ENCODE peak calls at places on chromosomes 4 and X, in four cellular contexts. I, W, J and T are unnamed samples.

GRCh38 chr4:69467797-69468196 is 27.9 kb downstream of the UGT2B4 start:
- DNase-seq in I (no peak), J (no peak), W (no peak), T (no peak)

GRCh38 chr4:37662861-37663390 is 23.2 kb downstream of the RELL1 start:
- DNase-seq in I (no peak), J (no peak), W (no peak), T (no peak)

GRCh38 chr4:83083925-83084475 is 30.5 kb downstream of the PLAC8 start:
- DNase-seq in W (no peak), J (peak; percentile 34), I (no peak), T (no peak)

GRCh38 chr4:153267013-153267412 is 62.8 kb downstream of the TRIM2 start:
- DNase-seq in W (peak; percentile 29), I (no peak), J (no peak), T (no peak)

GRCh38 chrX:39519213-39519544 is 578.6 kb downstream of the BCOR start:
- DNase-seq in W (no peak), I (peak; percentile 45), J (no peak), T (no peak)

GRCh38 chr4:62528874-62529273 is 1328.7 kb downstream of the ADGRL3 start:
- DNase-seq in W (no peak), J (no peak), I (no peak), T (no peak)

GRCh38 chr4:185068837-185069236 is 50.5 kb downstream of the HELT start:
- DNase-seq in I (no peak), J (no peak), W (no peak), T (no peak)

GRCh38 chr4:8830056-8830455 is 41.6 kb downstream of the HMX1 start:
- DNase-seq in W (no peak), I (peak; percentile 23), J (no peak), T (no peak)

GRCh38 chr4:105666693-105667092 is 41.8 kb downstream of the INTS12 start:
- DNase-seq in I (no peak), J (peak; percentile 59), W (no peak), T (peak; percentile 5)

GRCh38 chr4:27082786-27083185 is 222.1 kb downstream of the STIM2 start:
- DNase-seq in J (no peak), I (no peak), W (no peak), T (no peak)

GRCh38 chr4:26022346-26022891 is 108.4 kb downstream of the SMIM20 start:
- DNase-seq in I (no peak), J (no peak), W (peak; percentile 26), T (peak; percentile 43)

GRCh38 chrX:2596050-2596449 is 95.0 kb upstream of the CD99 start:
- DNase-seq in W (no peak), J (no peak), I (no peak), T (no peak)

GRCh38 chrX:24553016-24553415 is 87.9 kb downstream of the PDK3 start:
- DNase-seq in J (no peak), W (no peak), I (no peak), T (no peak)

GRCh38 chr4:173168396-173169177 is at the start of gene GALNT7:
- DNase-seq in J (peak; percentile 59), I (peak; percentile 92), W (no peak), T (no peak)

GRCh38 chrX:12237771-12238170 is 99.5 kb downstream of the FRMPD4 start:
- DNase-seq in J (no peak), I (no peak), W (no peak), T (no peak)

GRCh38 chrX:48695925-48696300 is 621 bp upstream of the SUV39H1 start:
- DNase-seq in J (peak; percentile 44), I (peak; percentile 55), W (no peak), T (no peak)

GRCh38 chrX:48696301-48697181 is at the start of gene SUV39H1:
- DNase-seq in W (peak; percentile 56), J (peak; percentile 85), I (peak; percentile 93), T (peak; percentile 58)

GRCh38 chrX:48695524-48695875 is 1.0 kb upstream of the SUV39H1 start:
- DNase-seq in W (no peak), I (no peak), J (peak; percentile 46), T (no peak)

GRCh38 chrX:48697182-48697727 is 721 bp downstream of the SUV39H1 start:
- DNase-seq in J (no peak), I (no peak), W (no peak), T (no peak)

GRCh38 chrX:48694776-48695523 is 1.6 kb upstream of the SUV39H1 start:
- DNase-seq in W (no peak), J (no peak), I (no peak), T (no peak)
- H3K4me3 ChIP-seq in W (no peak overlapping the region), J (no peak overlapping the region), I (no peak overlapping the region), T (no peak overlapping the region)

DNA sequence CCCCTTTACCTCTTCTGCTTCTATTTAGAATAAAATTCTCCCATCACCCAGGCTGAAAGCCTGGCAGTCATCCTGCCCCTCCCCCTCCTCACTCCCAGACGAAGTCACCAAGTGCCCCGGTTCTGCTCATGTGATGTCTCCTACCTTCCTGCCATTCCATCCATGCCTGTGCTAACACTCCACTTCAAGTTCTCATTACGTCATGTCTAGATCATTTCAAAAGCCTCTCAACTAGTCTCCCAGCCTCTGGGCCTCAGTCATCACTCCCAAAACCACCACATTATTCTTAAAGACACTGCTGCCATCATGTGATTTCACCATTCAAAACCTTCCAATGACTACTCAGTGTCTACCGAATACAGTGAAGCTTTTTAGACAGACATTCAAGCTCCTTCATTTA is 17.2 kb upstream of the HOPX start:
- DNase-seq in I (no peak), J (peak; percentile 95), W (peak; percentile 8), T (peak; percentile 20)
- H3K4me3 ChIP-seq in I (no peak overlapping the region), J (no peak overlapping the region), W (no peak overlapping the region), T (no peak overlapping the region)

GRCh38 chr4:165398570-165398969 is 19.8 kb downstream of the CPE start:
- DNase-seq in I (peak; percentile 59), J (no peak), W (no peak), T (no peak)
- H3K4me3 ChIP-seq in I (no peak overlapping the region), J (no peak overlapping the region), W (no peak overlapping the region), T (no peak overlapping the region)

DNA sequence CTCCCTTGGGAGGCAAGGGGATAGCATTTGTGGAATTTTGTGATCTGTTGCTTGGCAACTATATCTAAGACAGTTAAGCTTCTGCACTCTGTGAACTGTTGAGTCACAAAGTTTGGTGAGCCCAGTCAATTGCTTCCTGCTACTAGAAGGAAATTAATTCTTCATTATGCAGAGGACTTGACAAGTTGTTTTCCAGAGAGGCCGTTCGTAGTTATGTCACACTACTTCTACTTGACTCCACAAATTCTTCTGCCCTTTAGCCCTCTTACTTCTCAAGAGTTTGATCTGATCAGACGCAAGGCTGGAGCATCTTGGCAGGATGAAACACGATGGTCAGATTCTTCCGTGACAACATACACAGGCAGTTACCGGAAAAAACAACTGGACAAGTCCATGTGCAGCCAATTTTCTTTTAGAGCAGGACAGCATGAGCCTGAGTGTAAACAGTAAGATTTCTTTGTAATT is at the start of gene C4orf51:
- DNase-seq in J (no peak), W (peak; percentile 4), I (no peak), T (peak; percentile 15)
- H3K4me3 ChIP-seq in J (no peak within 1 kb of the TSS), W (no peak within 1 kb of the TSS), I (no peak within 1 kb of the TSS), T (no peak within 1 kb of the TSS)

GRCh38 chr4:118034061-118034785 is at the start of gene NDST3:
- DNase-seq in I (peak; percentile 81), J (peak; percentile 57), W (no peak), T (peak; percentile 2)

GRCh38 chr4:118033148-118034060 is 882 bp upstream of the NDST3 start:
- DNase-seq in W (no peak), J (peak; percentile 66), I (peak; percentile 87), T (peak; percentile 4)

GRCh38 chr4:118035309-118035708 is 1.0 kb downstream of the NDST3 start:
- DNase-seq in I (no peak), J (no peak), W (no peak), T (no peak)

GRCh38 chr4:118036336-118036735 is 2.0 kb downstream of the NDST3 start:
- DNase-seq in J (peak; percentile 18), W (no peak), I (no peak), T (no peak)

DNA sequence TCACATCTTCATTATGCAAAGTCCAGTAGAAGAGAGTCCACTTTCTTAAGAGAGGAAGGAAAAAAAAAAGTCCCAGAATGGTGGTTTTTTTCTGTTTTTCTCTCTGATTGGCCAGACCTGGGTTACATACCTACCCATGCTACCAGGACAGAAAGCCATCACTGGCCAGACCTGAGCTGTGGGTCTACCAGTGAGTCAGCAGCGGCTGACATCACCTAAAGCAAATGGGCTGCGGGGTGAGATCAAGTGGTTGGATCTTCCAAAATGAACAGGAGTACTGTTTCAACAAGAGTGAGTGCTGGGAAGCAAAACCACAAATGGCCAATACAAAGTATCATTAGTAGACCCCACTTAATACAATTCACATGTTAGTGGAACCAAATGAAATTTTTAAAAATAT is 1.6 kb upstream of the NDST3 start:
- DNase-seq in J (peak; percentile 71), W (no peak), I (peak; percentile 11), T (no peak)
- H3K4me3 ChIP-seq in J (no peak overlapping the region), W (no peak overlapping the region), I (peak overlapping the region; percentile 74), T (peak overlapping the region; percentile 55)